ENCODE peak calls at places on chromosomes 3 and 15, in six cellular contexts. Z, J, S, V, H and W are unnamed samples.

GRCh38 chr3:98966862-98967554 is 65.5 kb upstream of the DCBLD2 start:
- DNase-seq in V (no peak), Z (no peak), S (no peak), J (no peak), H (no peak), W (no peak)

GRCh38 chr15:70526221-70526973 is 237.0 kb downstream of the UACA start:
- DNase-seq in V (peak), S (no peak), Z (no peak), J (no peak), H (no peak), W (peak)

GRCh38 chr3:102129774-102130608 is 280.7 kb downstream of the NFKBIZ start:
- DNase-seq in Z (no peak), V (no peak), S (no peak), J (no peak), H (no peak), W (peak)

GRCh38 chr3:129441215-129441614 is 1.2 kb downstream of the IFT122 start:
- DNase-seq in H (no peak), S (no peak), Z (no peak), V (no peak), J (no peak), W (no peak)

GRCh38 chr15:68411276-68411675 is 20.7 kb downstream of the ITGA11 start:
- DNase-seq in J (no peak), H (no peak), S (no peak), V (no peak), Z (no peak), W (no peak)

GRCh38 chr3:33980252-33980651 is 181.8 kb downstream of the PDCD6IP start:
- DNase-seq in H (no peak), Z (no peak), S (no peak), V (no peak), J (no peak), W (peak)

GRCh38 chr3:178561239-178561638 is 25.0 kb downstream of the KCNMB2 start:
- DNase-seq in Z (no peak), V (no peak), H (no peak), S (no peak), J (no peak), W (no peak)

GRCh38 chr15:70170096-70170699 is 72.5 kb upstream of the TLE3 start:
- DNase-seq in V (no peak), Z (no peak), S (no peak), J (no peak), H (no peak), W (no peak)